ENCODE peak calls at places on chromosome 4, in ten cellular contexts. One of them, this sample, is unnamed.

GRCh38 chr4:19693949-19694597 is 557.6 kb upstream of the SLIT2 start:
- DNase-seq in astrocyte of the spinal cord: no peak
- DNase-seq in progenitor cell of endocrine pancreas: no peak
- DNase-seq in AG09319: no peak
- DNase-seq in lower leg skin: no peak
- DNase-seq in glutamatergic neuron: no peak
- DNase-seq in RWPE1: no peak
- DNase-seq in GM12865: no peak
- DNase-seq in pancreas: no peak
- DNase-seq in A549: no peak
- DNase-seq in this sample: no peak

GRCh38 chr4:70544279-70544870 is 26.0 kb downstream of the AMTN start:
- DNase-seq in RWPE1: peak
- DNase-seq in AG09319: no peak
- DNase-seq in glutamatergic neuron: no peak
- DNase-seq in lower leg skin: no peak
- DNase-seq in GM12865: peak
- DNase-seq in astrocyte of the spinal cord: peak
- DNase-seq in pancreas: no peak
- DNase-seq in A549: no peak
- DNase-seq in progenitor cell of endocrine pancreas: no peak
- DNase-seq in this sample: no peak

GRCh38 chr4:80446664-80447063 is 111.1 kb downstream of the CFAP299 start:
- DNase-seq in GM12865: no peak
- DNase-seq in RWPE1: no peak
- DNase-seq in A549: no peak
- DNase-seq in glutamatergic neuron: no peak
- DNase-seq in progenitor cell of endocrine pancreas: no peak
- DNase-seq in pancreas: no peak
- DNase-seq in AG09319: peak
- DNase-seq in lower leg skin: no peak
- DNase-seq in astrocyte of the spinal cord: no peak
- DNase-seq in this sample: no peak

GRCh38 chr4:90121961-90122748 is 5.0 kb upstream of the CCSER1 start:
- DNase-seq in lower leg skin: no peak
- DNase-seq in GM12865: peak
- DNase-seq in AG09319: no peak
- DNase-seq in glutamatergic neuron: no peak
- DNase-seq in progenitor cell of endocrine pancreas: no peak
- DNase-seq in A549: no peak
- DNase-seq in pancreas: no peak
- DNase-seq in astrocyte of the spinal cord: peak
- DNase-seq in RWPE1: peak
- DNase-seq in this sample: no peak

GRCh38 chr4:14415146-14415545 is 587.1 kb upstream of the CPEB2 start:
- DNase-seq in A549: peak
- DNase-seq in GM12865: no peak
- DNase-seq in glutamatergic neuron: no peak
- DNase-seq in lower leg skin: no peak
- DNase-seq in AG09319: no peak
- DNase-seq in astrocyte of the spinal cord: peak
- DNase-seq in progenitor cell of endocrine pancreas: peak
- DNase-seq in pancreas: no peak
- DNase-seq in RWPE1: no peak
- DNase-seq in this sample: no peak

GRCh38 chr4:46886711-46887110 is 22.3 kb downstream of the COX7B2 start:
- DNase-seq in A549: peak
- DNase-seq in astrocyte of the spinal cord: peak
- DNase-seq in RWPE1: peak
- DNase-seq in lower leg skin: no peak
- DNase-seq in glutamatergic neuron: no peak
- DNase-seq in AG09319: no peak
- DNase-seq in GM12865: peak
- DNase-seq in progenitor cell of endocrine pancreas: no peak
- DNase-seq in pancreas: no peak
- DNase-seq in this sample: no peak

GRCh38 chr4:70721747-70722146 is at the start of gene RUFY3:
- DNase-seq in glutamatergic neuron: peak
- DNase-seq in A549: no peak
- DNase-seq in GM12865: no peak
- DNase-seq in RWPE1: peak
- DNase-seq in progenitor cell of endocrine pancreas: no peak
- DNase-seq in pancreas: no peak
- DNase-seq in lower leg skin: peak
- DNase-seq in AG09319: peak
- DNase-seq in astrocyte of the spinal cord: peak
- DNase-seq in this sample: no peak

GRCh38 chr4:6901669-6902317 is 7.8 kb upstream of the TBC1D14 start:
- DNase-seq in glutamatergic neuron: no peak
- DNase-seq in A549: no peak
- DNase-seq in pancreas: no peak
- DNase-seq in GM12865: no peak
- DNase-seq in AG09319: no peak
- DNase-seq in lower leg skin: no peak
- DNase-seq in RWPE1: no peak
- DNase-seq in progenitor cell of endocrine pancreas: no peak
- DNase-seq in astrocyte of the spinal cord: no peak
- DNase-seq in this sample: no peak

GRCh38 chr4:7903686-7904085 is 36.0 kb downstream of the AFAP1 start:
- DNase-seq in glutamatergic neuron: no peak
- DNase-seq in pancreas: no peak
- DNase-seq in progenitor cell of endocrine pancreas: no peak
- DNase-seq in A549: no peak
- DNase-seq in RWPE1: no peak
- DNase-seq in AG09319: no peak
- DNase-seq in GM12865: no peak
- DNase-seq in astrocyte of the spinal cord: peak
- DNase-seq in lower leg skin: no peak
- DNase-seq in this sample: no peak

GRCh38 chr4:16764622-16765021 is 133.8 kb downstream of the LDB2 start:
- DNase-seq in A549: peak
- DNase-seq in lower leg skin: no peak
- DNase-seq in RWPE1: no peak
- DNase-seq in pancreas: no peak
- DNase-seq in glutamatergic neuron: peak
- DNase-seq in astrocyte of the spinal cord: peak
- DNase-seq in progenitor cell of endocrine pancreas: no peak
- DNase-seq in AG09319: no peak
- DNase-seq in GM12865: no peak
- DNase-seq in this sample: no peak

GRCh38 chr4:24850669-24851068 is 55.3 kb downstream of the SOD3 start:
- DNase-seq in lower leg skin: peak
- DNase-seq in pancreas: no peak
- DNase-seq in GM12865: no peak
- DNase-seq in progenitor cell of endocrine pancreas: no peak
- DNase-seq in astrocyte of the spinal cord: peak
- DNase-seq in RWPE1: peak
- DNase-seq in A549: peak
- DNase-seq in glutamatergic neuron: no peak
- DNase-seq in AG09319: peak
- DNase-seq in this sample: no peak

GRCh38 chr4:162659716-162660115 is 495.9 kb upstream of the FSTL5 start:
- DNase-seq in lower leg skin: no peak
- DNase-seq in GM12865: no peak
- DNase-seq in progenitor cell of endocrine pancreas: no peak
- DNase-seq in RWPE1: no peak
- DNase-seq in pancreas: no peak
- DNase-seq in AG09319: no peak
- DNase-seq in glutamatergic neuron: no peak
- DNase-seq in A549: no peak
- DNase-seq in astrocyte of the spinal cord: no peak
- DNase-seq in this sample: no peak

GRCh38 chr4:8737075-8737474 is 134.6 kb downstream of the HMX1 start:
- DNase-seq in GM12865: no peak
- DNase-seq in RWPE1: no peak
- DNase-seq in progenitor cell of endocrine pancreas: no peak
- DNase-seq in lower leg skin: no peak
- DNase-seq in pancreas: no peak
- DNase-seq in astrocyte of the spinal cord: no peak
- DNase-seq in glutamatergic neuron: no peak
- DNase-seq in AG09319: no peak
- DNase-seq in A549: no peak
- DNase-seq in this sample: no peak

GRCh38 chr4:126850286-126850685 is 782.5 kb upstream of the INTU start:
- DNase-seq in progenitor cell of endocrine pancreas: no peak
- DNase-seq in GM12865: no peak
- DNase-seq in pancreas: no peak
- DNase-seq in AG09319: peak
- DNase-seq in RWPE1: peak
- DNase-seq in lower leg skin: no peak
- DNase-seq in astrocyte of the spinal cord: peak
- DNase-seq in A549: peak
- DNase-seq in glutamatergic neuron: no peak
- DNase-seq in this sample: no peak

GRCh38 chr4:150849016-150849415 is 166.1 kb downstream of the LRBA start:
- DNase-seq in lower leg skin: no peak
- DNase-seq in AG09319: no peak
- DNase-seq in glutamatergic neuron: no peak
- DNase-seq in A549: no peak
- DNase-seq in progenitor cell of endocrine pancreas: no peak
- DNase-seq in astrocyte of the spinal cord: no peak
- DNase-seq in pancreas: no peak
- DNase-seq in GM12865: no peak
- DNase-seq in RWPE1: peak
- DNase-seq in this sample: no peak

GRCh38 chr4:2341261-2341841 is 77.1 kb downstream of the ZFYVE28 start:
- DNase-seq in progenitor cell of endocrine pancreas: peak
- DNase-seq in lower leg skin: no peak
- DNase-seq in AG09319: no peak
- DNase-seq in RWPE1: no peak
- DNase-seq in astrocyte of the spinal cord: no peak
- DNase-seq in A549: no peak
- DNase-seq in glutamatergic neuron: no peak
- DNase-seq in GM12865: no peak
- DNase-seq in pancreas: no peak
- DNase-seq in this sample: peak

GRCh38 chr4:101597204-101597603 is 193.3 kb upstream of the BANK1 start:
- DNase-seq in astrocyte of the spinal cord: no peak
- DNase-seq in pancreas: no peak
- DNase-seq in GM12865: peak
- DNase-seq in RWPE1: no peak
- DNase-seq in AG09319: no peak
- DNase-seq in glutamatergic neuron: no peak
- DNase-seq in A549: no peak
- DNase-seq in progenitor cell of endocrine pancreas: no peak
- DNase-seq in lower leg skin: no peak
- DNase-seq in this sample: no peak

GRCh38 chr4:133474511-133474910 is 325.4 kb downstream of the PCDH10 start:
- DNase-seq in RWPE1: no peak
- DNase-seq in GM12865: no peak
- DNase-seq in pancreas: no peak
- DNase-seq in A549: no peak
- DNase-seq in progenitor cell of endocrine pancreas: no peak
- DNase-seq in AG09319: no peak
- DNase-seq in astrocyte of the spinal cord: no peak
- DNase-seq in lower leg skin: no peak
- DNase-seq in glutamatergic neuron: no peak
- DNase-seq in this sample: no peak

GRCh38 chr4:41359069-41359769 is 102.5 kb downstream of the UCHL1 start:
- DNase-seq in lower leg skin: no peak
- DNase-seq in RWPE1: no peak
- DNase-seq in astrocyte of the spinal cord: no peak
- DNase-seq in GM12865: no peak
- DNase-seq in glutamatergic neuron: peak
- DNase-seq in AG09319: no peak
- DNase-seq in A549: peak
- DNase-seq in pancreas: no peak
- DNase-seq in progenitor cell of endocrine pancreas: no peak
- DNase-seq in this sample: no peak
- TF ChIP-seq CTCF in lower leg skin: no peak
- TF ChIP-seq CTCF in RWPE1: no peak
- TF ChIP-seq CTCF in astrocyte of the spinal cord: no peak
- TF ChIP-seq CTCF in GM12865: no peak
- TF ChIP-seq CTCF in glutamatergic neuron: peak
- TF ChIP-seq CTCF in AG09319: no peak
- TF ChIP-seq CTCF in A549: no peak
- TF ChIP-seq CTCF in pancreas: no peak
- TF ChIP-seq CTCF in progenitor cell of endocrine pancreas: peak
- TF ChIP-seq CTCF in this sample: no peak

DNA sequence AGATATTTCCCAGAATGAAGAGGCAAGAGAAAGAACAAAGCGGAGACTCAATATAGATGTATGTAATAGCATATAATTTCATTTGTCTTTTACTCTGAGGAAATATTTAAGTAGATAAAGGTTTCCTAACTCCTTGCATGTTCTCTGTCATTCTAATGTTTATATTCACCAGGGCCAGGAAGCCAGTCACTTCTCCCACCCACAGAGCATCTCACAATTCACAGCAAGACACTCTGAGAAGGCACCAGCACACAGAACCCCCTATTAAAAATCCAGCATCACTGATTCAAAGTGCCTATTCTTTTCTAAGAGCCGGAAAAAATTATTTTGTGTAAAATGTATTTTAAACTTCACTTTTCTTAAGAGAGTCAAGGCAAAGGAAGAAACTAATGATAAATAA is 927.1 kb downstream of the C4orf33 start:
- DNase-seq in GM12865: no peak
- DNase-seq in A549: no peak
- DNase-seq in lower leg skin: no peak
- DNase-seq in AG09319: no peak
- DNase-seq in progenitor cell of endocrine pancreas: no peak
- DNase-seq in glutamatergic neuron: no peak
- DNase-seq in pancreas: no peak
- DNase-seq in RWPE1: no peak
- DNase-seq in astrocyte of the spinal cord: no peak
- DNase-seq in this sample: no peak
- TF ChIP-seq CTCF in GM12865: no peak
- TF ChIP-seq CTCF in A549: no peak
- TF ChIP-seq CTCF in lower leg skin: no peak
- TF ChIP-seq CTCF in AG09319: no peak
- TF ChIP-seq CTCF in progenitor cell of endocrine pancreas: no peak
- TF ChIP-seq CTCF in glutamatergic neuron: no peak
- TF ChIP-seq CTCF in pancreas: no peak
- TF ChIP-seq CTCF in RWPE1: no peak
- TF ChIP-seq CTCF in astrocyte of the spinal cord: no peak
- TF ChIP-seq CTCF in this sample: no peak

DNA sequence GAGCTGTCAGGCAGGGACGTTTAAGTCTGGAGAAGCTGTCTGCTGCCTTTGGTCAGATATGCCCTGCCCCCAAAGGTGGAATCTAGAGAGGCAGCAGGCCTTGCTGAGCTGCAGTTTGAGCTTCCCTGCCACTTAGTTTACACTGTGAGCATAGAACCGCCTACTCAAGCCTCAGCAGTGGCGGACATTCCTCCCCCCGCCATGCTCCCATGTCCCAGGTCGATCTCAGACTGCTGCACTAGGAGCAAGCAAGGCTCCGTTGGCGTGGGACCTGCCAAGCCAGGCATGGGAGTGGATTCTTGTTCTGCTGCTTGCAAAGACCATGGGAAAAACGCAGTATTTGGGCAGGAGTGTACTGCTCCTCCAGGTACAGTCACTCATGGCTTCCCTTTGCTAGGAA is 24.3 kb downstream of the PLK4 start:
- DNase-seq in RWPE1: no peak
- DNase-seq in glutamatergic neuron: no peak
- DNase-seq in A549: no peak
- DNase-seq in pancreas: no peak
- DNase-seq in GM12865: no peak
- DNase-seq in progenitor cell of endocrine pancreas: no peak
- DNase-seq in astrocyte of the spinal cord: no peak
- DNase-seq in AG09319: no peak
- DNase-seq in lower leg skin: no peak
- DNase-seq in this sample: no peak
- TF ChIP-seq CTCF in RWPE1: no peak
- TF ChIP-seq CTCF in glutamatergic neuron: no peak
- TF ChIP-seq CTCF in A549: no peak
- TF ChIP-seq CTCF in pancreas: no peak
- TF ChIP-seq CTCF in GM12865: no peak
- TF ChIP-seq CTCF in progenitor cell of endocrine pancreas: no peak
- TF ChIP-seq CTCF in astrocyte of the spinal cord: no peak
- TF ChIP-seq CTCF in AG09319: no peak
- TF ChIP-seq CTCF in lower leg skin: no peak
- TF ChIP-seq CTCF in this sample: no peak

GRCh38 chr4:29009908-29010307 is 1710.3 kb upstream of the PCDH7 start:
- DNase-seq in lower leg skin: no peak
- DNase-seq in astrocyte of the spinal cord: no peak
- DNase-seq in pancreas: no peak
- DNase-seq in progenitor cell of endocrine pancreas: no peak
- DNase-seq in GM12865: no peak
- DNase-seq in glutamatergic neuron: no peak
- DNase-seq in A549: no peak
- DNase-seq in RWPE1: no peak
- DNase-seq in AG09319: no peak
- DNase-seq in this sample: no peak
- TF ChIP-seq CTCF in lower leg skin: no peak
- TF ChIP-seq CTCF in astrocyte of the spinal cord: no peak
- TF ChIP-seq CTCF in pancreas: no peak
- TF ChIP-seq CTCF in progenitor cell of endocrine pancreas: no peak
- TF ChIP-seq CTCF in GM12865: no peak
- TF ChIP-seq CTCF in glutamatergic neuron: no peak
- TF ChIP-seq CTCF in A549: no peak
- TF ChIP-seq CTCF in RWPE1: no peak
- TF ChIP-seq CTCF in AG09319: no peak
- TF ChIP-seq CTCF in this sample: no peak